ENCODE peak calls at places on chromosome 5, in six cellular contexts. Z is ovary, D is Panc1, B is brain microvascular endothelial cell, N is choroid plexus epithelial cell, P is transverse colon. R is an unnamed sample.

GRCh38 chr5:28927559-28928326 is 1889.4 kb upstream of the CDH9 start:
- DNase-seq in P (no peak), D (no peak), B (no peak), N (no peak), Z (peak), R (no peak)

GRCh38 chr5:1743769-1744085 is 55.9 kb downstream of the MRPL36 start:
- DNase-seq in D (no peak), P (no peak), N (no peak), Z (no peak), B (no peak), R (no peak)

GRCh38 chr5:129459485-129460120 is 495 bp upstream of the ADAMTS19 start:
- DNase-seq in P (peak), N (peak), Z (peak), D (no peak), B (peak), R (no peak)

GRCh38 chr5:58366461-58366860 is 93.4 kb downstream of the PLK2 start:
- DNase-seq in D (no peak), N (peak), B (peak), Z (no peak), P (no peak), R (peak)

GRCh38 chr5:64003966-64004365 is 41.7 kb upstream of the HTR1A start:
- DNase-seq in D (no peak), B (no peak), N (no peak), Z (no peak), P (no peak), R (no peak)

GRCh38 chr5:72296251-72296650 is 23.8 kb downstream of the MRPS27 start:
- DNase-seq in B (no peak), D (no peak), P (no peak), Z (no peak), N (no peak), R (no peak)

GRCh38 chr5:14728109-14728938 is 63.8 kb downstream of the OTULIN start:
- DNase-seq in P (peak), D (no peak), B (no peak), Z (no peak), N (no peak), R (no peak)

GRCh38 chr5:73214921-73215490 is 42.0 kb downstream of the TMEM174 start:
- DNase-seq in D (no peak), B (no peak), P (no peak), Z (no peak), N (no peak), R (no peak)

GRCh38 chr5:166772770-166773169 is 1518.7 kb upstream of the WWC1 start:
- DNase-seq in B (no peak), D (no peak), N (peak), Z (no peak), P (no peak), R (no peak)

GRCh38 chr5:139178948-139179347 is 19.2 kb downstream of the SIL1 start:
- DNase-seq in D (no peak), N (peak), Z (peak), B (peak), P (peak), R (peak)

GRCh38 chr5:122126177-122126701 is 3.1 kb upstream of the ZNF474 start:
- DNase-seq in B (peak), Z (no peak), P (no peak), D (no peak), N (peak), R (no peak)

GRCh38 chr5:100796851-100797250 is 106.2 kb downstream of the ST8SIA4 start:
- DNase-seq in N (no peak), Z (no peak), B (no peak), D (no peak), P (no peak), R (no peak)

GRCh38 chr5:179967489-179967888 is 59.8 kb upstream of the TBC1D9B start:
- DNase-seq in P (peak), D (no peak), Z (no peak), B (no peak), N (peak), R (no peak)

GRCh38 chr5:80152778-80153177 is 103.1 kb downstream of the SERINC5 start:
- DNase-seq in Z (no peak), P (no peak), B (no peak), N (no peak), D (no peak), R (no peak)

GRCh38 chr5:150412319-150413175 is at the start of gene CD74:
- DNase-seq in D (no peak), P (peak), Z (peak), B (peak), N (peak), R (peak)

GRCh38 chr5:101271945-101272344 is 368.9 kb upstream of the ST8SIA4 start:
- DNase-seq in P (no peak), D (no peak), Z (no peak), B (no peak), N (no peak), R (no peak)

GRCh38 chr5:135383803-135384495 is 15.1 kb downstream of the MACROH2A1 start:
- DNase-seq in B (no peak), N (no peak), P (no peak), Z (no peak), D (no peak), R (no peak)

GRCh38 chr5:149942199-149942598 is 2.4 kb downstream of the PDE6A start:
- DNase-seq in B (no peak), P (no peak), N (no peak), Z (no peak), D (no peak), R (no peak)

GRCh38 chr5:110088676-110089436 is 399.1 kb downstream of the MAN2A1 start:
- DNase-seq in B (no peak), Z (no peak), P (no peak), N (no peak), D (no peak), R (no peak)

GRCh38 chr5:110094109-110094508 is 404.4 kb downstream of the MAN2A1 start:
- DNase-seq in N (no peak), P (no peak), B (no peak), Z (no peak), D (no peak), R (no peak)

GRCh38 chr5:110094559-110094958 is 404.8 kb downstream of the MAN2A1 start:
- DNase-seq in D (no peak), P (no peak), Z (no peak), N (no peak), B (no peak), R (no peak)

GRCh38 chr5:110096419-110096818 is 406.7 kb downstream of the MAN2A1 start:
- DNase-seq in N (peak), P (no peak), Z (no peak), B (no peak), D (no peak), R (no peak)

GRCh38 chr5:110092955-110093785 is 403.4 kb downstream of the MAN2A1 start:
- DNase-seq in Z (no peak), P (no peak), B (no peak), N (peak), D (no peak), R (no peak)
- TF ChIP-seq CTCF in Z (no peak), P (no peak), B (no peak), N (peak), D (no peak), R (no peak)

GRCh38 chr5:170534941-170535340 is 31.1 kb downstream of the KCNIP1 start:
- DNase-seq in B (no peak), P (no peak), D (no peak), Z (no peak), N (no peak), R (no peak)

GRCh38 chr5:170536498-170536897 is 32.7 kb downstream of the KCNIP1 start:
- DNase-seq in Z (no peak), D (no peak), B (no peak), N (no peak), P (no peak), R (peak)

GRCh38 chr5:170534177-170534576 is 30.4 kb downstream of the KCNIP1 start:
- DNase-seq in D (no peak), B (no peak), N (no peak), P (no peak), Z (no peak), R (no peak)

GRCh38 chr5:170537451-170538095 is 33.8 kb downstream of the KCNIP1 start:
- DNase-seq in N (no peak), D (no peak), B (no peak), Z (no peak), P (no peak), R (no peak)

GRCh38 chr5:170533383-170533782 is 29.6 kb downstream of the KCNIP1 start:
- DNase-seq in Z (no peak), D (no peak), N (no peak), P (no peak), B (no peak), R (no peak)
- H3K4me3 ChIP-seq in Z (no peak), D (no peak), N (no peak), P (no peak), B (no peak), R (no peak)

GRCh38 chr5:110053205-110053604 is 363.5 kb downstream of the MAN2A1 start:
- DNase-seq in D (no peak), P (no peak), Z (no peak), N (no peak), B (no peak), R (no peak)
- TF ChIP-seq CTCF in D (no peak), P (no peak), Z (no peak), N (no peak), B (no peak), R (no peak)

DNA sequence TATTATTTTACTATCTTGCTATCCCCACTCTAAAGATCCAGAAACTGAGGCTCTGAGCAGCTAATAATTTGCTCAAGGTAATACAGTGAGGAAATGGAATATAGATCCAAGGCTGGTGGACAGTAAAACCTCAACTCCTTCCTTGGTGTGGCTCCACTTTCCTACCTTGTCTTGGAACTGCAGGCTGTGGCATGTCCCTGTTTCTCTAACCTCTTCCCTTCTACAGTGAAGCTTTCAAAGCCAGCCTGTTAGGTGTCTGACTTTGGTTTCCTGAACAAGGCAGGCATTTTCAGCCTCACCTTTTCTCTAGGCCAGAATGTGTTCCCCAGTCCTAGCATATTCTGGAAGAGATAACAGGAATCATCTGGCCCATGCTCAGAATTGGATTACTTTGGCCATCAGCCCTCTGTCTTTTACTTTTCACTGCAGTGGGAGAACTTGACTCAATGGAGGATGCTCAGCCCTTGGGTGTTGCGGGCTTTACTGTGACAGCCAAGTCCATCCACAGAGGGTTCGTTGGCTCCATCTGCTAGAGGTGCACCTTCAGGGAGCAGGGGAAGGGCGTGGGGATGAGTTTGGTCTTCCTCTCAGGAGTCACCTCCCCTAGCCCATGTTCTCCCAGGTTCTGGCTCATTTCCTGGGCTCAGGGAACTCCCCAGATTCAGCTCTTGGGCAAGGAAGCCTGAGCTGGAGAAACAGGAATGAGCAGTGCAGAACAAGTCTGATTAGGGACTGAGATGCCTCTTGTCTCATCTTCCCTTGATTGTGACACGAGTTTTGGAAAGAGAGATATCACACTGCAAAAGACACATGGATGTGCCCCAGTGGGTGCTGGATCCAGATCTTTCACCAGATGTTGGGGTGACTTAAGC is 1.1 kb downstream of the NIPAL4 start:
- DNase-seq in D (no peak), N (no peak), P (no peak), Z (no peak), B (no peak), R (no peak)
- H3K4me3 ChIP-seq in D (no peak), N (no peak), P (no peak), Z (no peak), B (no peak), R (no peak)

DNA sequence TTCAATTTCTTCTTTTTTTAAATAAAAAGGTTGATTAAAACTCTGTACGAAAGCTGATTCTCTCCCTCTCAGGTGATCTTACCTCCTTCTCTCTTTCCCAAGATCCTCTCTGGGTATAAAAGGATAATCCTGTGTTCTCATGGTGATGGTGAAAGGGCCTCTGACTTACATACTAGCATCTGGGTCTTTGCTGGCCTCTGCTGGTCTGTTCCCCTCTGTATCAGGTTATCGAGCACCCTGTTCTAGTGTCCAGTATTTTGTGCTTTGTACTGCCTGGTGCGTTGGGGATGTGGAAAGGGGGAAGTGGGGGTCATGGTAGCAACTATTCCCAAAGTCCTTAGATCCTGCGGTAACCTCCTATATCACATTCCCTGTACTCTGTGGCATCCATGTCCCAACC is 328.9 kb downstream of the NR2F1-AS1 start:
- DNase-seq in B (no peak), P (no peak), N (peak), Z (no peak), D (no peak), R (no peak)
- TF ChIP-seq CTCF in B (peak), P (no peak), N (peak), Z (no peak), D (peak), R (no peak)

GRCh38 chr5:43010956-43011355 is 29.2 kb downstream of the ANXA2R start:
- DNase-seq in Z (no peak), B (no peak), P (no peak), N (no peak), D (no peak), R (no peak)
- H3K4me3 ChIP-seq in Z (no peak), B (no peak), P (no peak), N (no peak), D (no peak), R (no peak)

GRCh38 chr5:172910828-172911627 is 48.2 kb upstream of the RPL26L1 start:
- DNase-seq in Z (no peak), D (no peak), P (peak), N (peak), B (peak), R (peak)
- TF ChIP-seq CTCF in Z (no peak), D (no peak), P (peak), N (peak), B (peak), R (no peak)

DNA sequence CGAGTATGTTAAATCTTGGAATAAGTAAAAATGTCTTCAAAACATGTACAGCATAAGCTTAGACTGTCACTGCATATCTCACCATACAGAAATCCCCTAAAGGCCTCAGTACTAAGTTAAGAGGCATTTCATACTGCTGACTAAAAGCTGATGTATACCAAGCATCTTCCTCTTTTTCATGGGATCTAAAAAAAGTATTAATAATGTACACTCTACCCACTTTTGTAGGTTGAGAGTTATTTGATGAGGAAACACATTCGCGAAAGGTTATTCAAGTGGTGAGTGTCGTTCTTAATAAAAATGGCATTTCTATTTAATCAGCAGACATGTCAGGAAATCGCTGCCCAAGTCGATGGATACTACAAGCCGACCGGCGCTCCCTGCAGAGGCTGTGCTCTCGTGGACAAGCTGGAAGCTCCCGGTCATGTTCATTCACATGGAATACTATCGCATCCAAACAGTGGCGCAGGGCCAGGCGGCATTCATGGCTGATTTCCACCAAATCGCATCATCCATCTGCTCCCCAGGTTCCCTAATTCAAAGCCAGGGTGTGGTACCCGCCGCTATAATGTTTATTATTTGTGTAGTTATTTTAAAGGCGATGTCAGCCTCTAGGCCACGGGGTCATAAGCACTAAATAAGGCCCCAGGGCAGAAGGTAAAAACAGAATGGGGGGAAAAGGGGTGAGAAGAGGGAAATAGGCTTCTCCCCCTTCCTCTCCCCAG is 697 bp downstream of the SGTB start:
- DNase-seq in D (no peak), B (peak), P (peak), N (peak), Z (peak), R (peak)
- H3K4me3 ChIP-seq in D (peak), B (peak), P (peak), N (peak), Z (peak), R (peak)